ENCODE peak calls at places on chromosomes 5 and 9, in five cellular contexts. Z is body of pancreas; P is CD8-positive, alpha-beta T cell; U is CD8-positive, alpha-beta memory T cell; E is mammary epithelial cell. F is an unnamed sample. For H3K4me1, the result is how much of the 10 kb centered on the place peaks cover.

GRCh38 chr9:110444911-110445310 is 107.2 kb upstream of the TXNDC8 start:
- DNase-seq in Z (no peak), P (no peak), U (no peak), E (peak), F (no peak)

GRCh38 chr5:68565427-68565826 is 349.9 kb downstream of the PIK3R1 start:
- DNase-seq in Z (no peak), P (no peak), U (no peak), E (no peak), F (peak)

GRCh38 chr5:78005021-78005785 is 229.1 kb upstream of the TBCA start:
- DNase-seq in Z (no peak), P (no peak), U (no peak), E (no peak), F (peak)

GRCh38 chr5:94670726-94671125 is 52.3 kb downstream of the SLF1 start:
- DNase-seq in Z (no peak), P (no peak), U (no peak), E (no peak), F (no peak)

GRCh38 chr5:115402822-115403577 is 106.5 kb upstream of the CCDC112 start:
- DNase-seq in Z (no peak), P (no peak), U (no peak), E (no peak), F (no peak)

GRCh38 chr5:1648806-1649205 is 125.0 kb upstream of the LPCAT1 start:
- DNase-seq in Z (no peak), P (no peak), U (no peak), E (no peak), F (no peak)

GRCh38 chr5:177232761-177233160 is 70.8 kb downstream of the RAB24 start:
- DNase-seq in Z (no peak), P (no peak), U (no peak), E (peak), F (no peak)

GRCh38 chr5:118529361-118530154 is 458.8 kb downstream of the DTWD2 start:
- DNase-seq in Z (no peak), P (no peak), U (no peak), E (no peak), F (no peak)

GRCh38 chr9:129597355-129598088 is 23.4 kb downstream of the C9orf50 start:
- DNase-seq in Z (peak), P (no peak), U (no peak), E (peak), F (no peak)

GRCh38 chr5:103589416-103590175 is 27.0 kb upstream of the NUDT12 start:
- DNase-seq in Z (no peak), P (no peak), U (no peak), E (no peak), F (no peak)

GRCh38 chr5:458547-459353 is 15.8 kb downstream of the EXOC3 start:
- DNase-seq in Z (peak), P (no peak), U (no peak), E (peak), F (no peak)

GRCh38 chr5:170636836-170637477 is 133.1 kb downstream of the KCNIP1 start:
- DNase-seq in Z (no peak), P (no peak), U (no peak), E (no peak), F (no peak)

GRCh38 chr5:20050262-20050661 is 62.3 kb upstream of the CDH18 start:
- DNase-seq in Z (no peak), P (no peak), U (no peak), E (no peak), F (no peak)

GRCh38 chr5:94810281-94810680 is 191.8 kb downstream of the SLF1 start:
- DNase-seq in Z (no peak), P (no peak), U (no peak), E (no peak), F (no peak)

GRCh38 chr5:142325677-142326479 is 1.1 kb upstream of the SPRY4 start:
- DNase-seq in Z (peak), P (no peak), U (no peak), E (peak), F (peak)

GRCh38 chr5:179766021-179766725 is 27.6 kb upstream of the LTC4S start:
- DNase-seq in Z (no peak), P (no peak), U (no peak), E (no peak), F (no peak)

DNA sequence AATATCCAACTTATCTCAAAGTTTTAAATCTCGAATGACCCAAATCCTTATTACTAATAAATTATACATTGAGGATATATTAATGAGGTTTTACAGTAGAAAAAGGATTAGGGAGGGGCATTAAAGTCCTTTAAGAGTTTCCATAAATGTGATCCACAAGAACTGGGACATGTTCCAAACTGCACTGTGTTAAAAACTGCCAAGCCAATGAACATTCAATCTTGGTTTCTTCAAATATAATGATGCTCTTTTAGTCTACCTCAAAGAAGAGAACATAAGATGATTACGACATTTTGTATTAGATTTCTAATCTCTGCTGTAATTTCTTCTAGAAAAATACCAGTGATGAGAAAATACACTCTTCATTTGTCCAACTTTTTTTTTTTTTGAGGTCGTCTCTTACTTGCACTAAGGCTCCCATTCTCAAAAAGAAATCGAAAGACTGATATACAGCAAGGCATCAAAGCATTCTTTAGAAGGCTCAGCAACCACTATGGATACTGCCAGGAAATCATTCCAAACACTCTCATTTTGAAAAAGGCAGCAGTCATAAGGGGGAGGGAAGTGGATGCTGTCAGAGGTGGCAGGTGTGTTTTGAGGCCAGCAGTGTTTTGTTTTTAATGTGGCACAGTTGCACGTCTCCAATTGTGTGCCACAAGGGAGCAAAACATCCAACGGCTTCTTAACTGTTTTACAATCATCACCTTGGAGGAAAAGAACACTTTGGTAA is 1.6 kb downstream of the PTAR1 start:
- DNase-seq in Z (no peak), P (no peak), U (no peak), E (no peak), F (peak)
- H3K4me3 ChIP-seq in Z (no peak), P (no peak), U (peak), E (peak), F (peak)

DNA sequence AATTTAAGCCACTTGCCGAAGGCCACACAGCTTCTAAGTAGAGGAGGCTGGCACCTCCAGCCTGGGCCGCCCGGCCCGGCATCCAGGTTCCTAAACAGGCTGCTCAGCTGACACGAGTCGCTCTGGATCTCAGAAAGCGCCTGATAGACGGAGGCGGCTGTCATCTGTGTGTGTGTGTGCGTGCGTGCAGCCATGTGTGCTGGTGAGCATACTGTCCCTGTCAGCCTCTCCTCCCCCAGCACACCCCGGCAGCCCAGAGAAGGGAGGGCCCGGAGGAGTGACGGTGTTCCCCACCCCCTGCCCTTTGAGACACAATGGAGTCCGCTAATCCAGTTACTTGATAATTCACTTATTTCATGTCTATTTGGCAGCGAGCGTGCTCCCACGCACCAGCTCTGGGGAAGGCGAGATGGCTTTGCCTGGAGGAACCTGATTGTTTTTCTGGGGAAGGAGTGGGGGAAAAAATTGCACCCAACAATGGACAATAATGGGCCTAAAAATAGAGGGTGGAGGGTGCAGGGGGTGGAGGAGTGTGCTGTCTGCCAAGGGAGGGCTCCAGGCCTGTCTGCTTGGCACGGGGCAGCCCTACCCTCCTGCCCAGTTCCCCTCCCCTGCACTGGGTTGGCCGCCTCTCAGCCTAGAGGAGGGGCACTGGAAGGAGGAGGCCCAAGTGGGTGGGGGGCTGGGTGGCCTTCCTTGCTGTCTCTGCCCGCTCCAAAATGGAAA is 20.1 kb downstream of the NTNG2 start:
- DNase-seq in Z (no peak), P (no peak), U (no peak), E (no peak), F (no peak)
- H3K27ac ChIP-seq in Z (no peak), P (no peak), U (no peak), E (no peak), F (no peak)

DNA sequence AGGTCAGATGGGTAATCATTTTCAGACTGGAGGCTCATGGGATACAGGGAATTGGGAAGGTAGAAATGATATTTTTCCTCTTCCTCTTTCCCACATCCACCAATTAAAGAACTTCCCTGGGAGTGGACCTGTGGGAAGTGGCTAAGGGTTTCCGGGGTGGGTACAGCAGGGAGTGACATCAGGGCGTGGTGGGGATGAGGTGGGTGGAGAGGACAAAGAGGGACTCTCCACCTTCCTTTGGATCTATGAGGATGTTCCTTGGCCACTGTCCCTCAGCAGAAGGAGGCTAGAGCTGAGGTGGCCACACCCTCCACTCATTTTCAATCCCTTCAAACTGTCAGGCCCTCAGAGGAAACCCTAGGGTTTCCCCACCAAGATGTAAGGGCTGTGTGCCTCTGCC is 54.7 kb downstream of the IRF1 start:
- DNase-seq in Z (no peak), P (no peak), U (no peak), E (no peak), F (no peak)
- H3K4me1 ChIP-seq in Z (under half), P (half or more), U (half or more), E (under half), F (under half)

DNA sequence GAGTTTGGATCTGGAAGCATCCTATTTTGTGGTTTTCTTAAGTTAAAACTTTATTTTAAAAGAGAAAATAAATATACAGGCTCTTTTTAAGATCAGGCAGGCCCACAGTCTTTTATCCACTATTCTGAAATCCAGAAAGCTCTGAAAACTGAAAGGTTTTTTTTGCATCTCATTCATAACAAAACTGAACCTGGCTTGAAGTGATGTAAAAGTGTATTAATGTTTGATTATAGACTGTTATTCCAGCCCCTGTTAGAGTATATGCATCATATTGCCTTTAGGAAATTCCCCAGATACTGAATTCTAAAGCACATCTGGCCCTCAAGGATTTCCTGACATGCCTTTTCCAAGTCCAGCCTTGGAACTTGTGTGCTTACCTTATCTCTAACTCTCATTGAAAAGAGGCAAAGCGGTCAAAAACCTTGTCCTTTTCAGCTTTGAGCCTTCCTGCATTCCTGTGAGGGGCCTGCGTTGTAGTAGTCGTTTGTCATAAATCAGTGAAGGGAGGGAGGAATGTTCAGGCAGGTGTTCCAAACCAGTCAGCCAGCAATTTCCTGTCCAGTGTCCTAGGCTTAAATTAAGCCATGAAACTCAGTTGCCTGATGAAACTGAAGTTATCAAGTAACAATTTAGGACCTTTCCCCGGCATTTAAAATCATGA is 110.4 kb downstream of the TLE4 start:
- DNase-seq in Z (no peak), P (no peak), U (no peak), E (no peak), F (peak)
- H3K4me3 ChIP-seq in Z (no peak), P (no peak), U (no peak), E (no peak), F (no peak)

DNA sequence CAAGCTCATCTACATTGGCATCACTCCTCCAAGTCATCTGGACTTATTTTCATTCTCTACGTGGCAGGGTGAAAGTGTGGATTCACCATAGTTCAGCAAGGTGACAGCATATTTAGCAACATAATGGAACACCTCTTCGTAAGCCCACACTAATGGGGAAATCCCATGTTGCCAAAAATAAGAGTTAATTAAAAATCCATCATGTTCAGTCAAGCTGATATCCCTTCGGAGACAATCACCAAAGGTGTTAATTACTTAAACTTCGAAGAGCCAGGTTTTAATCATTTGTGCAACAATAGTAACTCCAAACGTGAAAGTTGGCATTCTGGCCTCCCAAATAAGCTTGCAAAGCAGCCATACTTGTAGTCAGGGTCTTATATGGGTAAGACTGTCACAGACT is 242.9 kb downstream of the NSG2 start:
- DNase-seq in Z (no peak), P (no peak), U (no peak), E (no peak), F (no peak)
- H3K27ac ChIP-seq in Z (no peak), P (no peak), U (no peak), E (no peak), F (no peak)

GRCh38 chr9:121267689-121268597 is at the start of gene GSN:
- DNase-seq in Z (peak), P (no peak), U (peak), E (peak), F (peak)
- H3K4me1 ChIP-seq in Z (under half), P (under half), U (under half), E (under half), F (under half)

GRCh38 chr9:37301369-37302172 is 120.9 kb upstream of the GRHPR start:
- DNase-seq in Z (no peak), P (no peak), U (no peak), E (no peak), F (no peak)
- H3K4me3 ChIP-seq in Z (no peak), P (no peak), U (peak), E (no peak), F (no peak)

DNA sequence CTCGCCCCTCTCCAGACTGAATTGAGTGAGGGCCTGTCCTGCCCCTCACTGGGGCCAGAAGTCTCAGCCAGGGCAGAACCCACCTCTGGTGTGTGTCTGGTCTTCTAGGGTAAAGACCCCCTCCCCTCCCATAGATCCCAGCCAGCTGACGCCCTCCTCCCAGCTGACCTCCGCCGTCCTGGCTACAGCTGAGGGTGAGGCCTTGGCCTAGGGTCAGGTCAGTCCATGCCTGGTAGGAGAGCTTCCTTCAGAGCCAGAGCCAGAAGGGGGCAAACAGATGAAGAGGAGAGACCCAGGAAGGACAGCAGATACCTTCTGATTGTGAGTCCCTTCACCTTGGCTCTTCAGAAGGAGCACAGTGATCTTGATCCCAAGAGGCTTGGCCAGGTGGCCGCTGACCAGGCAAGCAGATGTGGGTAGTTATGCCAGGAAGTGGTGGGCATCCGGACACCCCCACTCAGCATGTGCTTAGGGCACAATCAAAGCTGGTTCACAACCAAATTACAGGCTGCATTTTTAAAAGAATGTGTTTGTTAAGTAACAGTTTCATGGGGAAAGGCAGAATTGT is 29.8 kb downstream of the JADE2 start:
- DNase-seq in Z (no peak), P (no peak), U (no peak), E (no peak), F (no peak)
- H3K27ac ChIP-seq in Z (no peak), P (peak), U (peak), E (no peak), F (no peak)

GRCh38 chr5:127601601-127602000 is 47.3 kb upstream of the CTXN3 start:
- DNase-seq in Z (no peak), P (no peak), U (no peak), E (no peak), F (no peak)
- H3K4me1 ChIP-seq in Z (under half), P (under half), U (under half), E (under half), F (under half)

GRCh38 chr9:33158555-33159057 is 8.5 kb downstream of the B4GALT1 start:
- DNase-seq in Z (no peak), P (no peak), U (no peak), E (no peak), F (no peak)
- H3K4me3 ChIP-seq in Z (no peak), P (no peak), U (peak), E (no peak), F (no peak)

F was measured in SJCRH30.